ENCODE peak calls at places on chromosomes 6 and 20, in four cellular contexts. U is K562, G is sigmoid colon, W is upper lobe of left lung. T is an unnamed sample.
A peak's percentile ranks its signal among the peaks of the same experiment; 100 is the strongest.

GRCh38 chr20:23856226-23856625 is 23.3 kb downstream of the CST5 start:
- DNase-seq in G (no peak), U (no peak), W (no peak), T (no peak)

GRCh38 chr20:48259456-48259855 is 474.2 kb upstream of the SULF2 start:
- DNase-seq in U (no peak), W (no peak), G (no peak), T (no peak)

GRCh38 chr6:32075781-32076494 is 33.2 kb downstream of the TNXB start:
- DNase-seq in U (no peak), G (no peak), W (no peak), T (no peak)

GRCh38 chr6:49220293-49220692 is 242.8 kb downstream of the MMUT start:
- DNase-seq in W (no peak), G (no peak), U (no peak), T (no peak)

GRCh38 chr6:126682440-126682839 is 342.5 kb downstream of the CENPW start:
- DNase-seq in G (no peak), W (no peak), U (no peak), T (no peak)

GRCh38 chr6:134678436-134678889 is 271.4 kb downstream of the ALDH8A1 start:
- DNase-seq in W (no peak), G (no peak), U (no peak), T (no peak)

GRCh38 chr6:156601156-156601820 is 175.9 kb upstream of the ARID1B start:
- DNase-seq in U (no peak), W (no peak), G (no peak), T (no peak)

GRCh38 chr20:61254881-61255589 is 3.0 kb downstream of the CDH4 start:
- DNase-seq in U (no peak), W (no peak), G (no peak), T (no peak)

GRCh38 chr20:62364911-62365736 is 2.0 kb downstream of the LAMA5 start:
- DNase-seq in G (peak; percentile 91), U (no peak), W (peak; percentile 87), T (no peak)

GRCh38 chr6:108116424-108116780 is 41.9 kb upstream of the OSTM1 start:
- DNase-seq in G (no peak), U (no peak), W (no peak), T (no peak)

GRCh38 chr6:108113557-108114519 is 39.3 kb upstream of the OSTM1 start:
- DNase-seq in G (no peak), U (peak; percentile 60), W (peak; percentile 58), T (no peak)

GRCh38 chr6:108115598-108116058 is 41.1 kb upstream of the OSTM1 start:
- DNase-seq in U (peak; percentile 51), G (no peak), W (peak; percentile 25), T (no peak)

GRCh38 chr6:108116781-108117426 is 42.4 kb upstream of the OSTM1 start:
- DNase-seq in W (peak; percentile 68), G (no peak), U (no peak), T (no peak)

GRCh38 chr6:108114861-108115597 is 40.5 kb upstream of the OSTM1 start:
- DNase-seq in U (no peak), W (peak; percentile 91), G (peak; percentile 77), T (no peak)
- TF ChIP-seq POLR2AphosphoS5 in U (no peak), W (no peak), G (peak; percentile 35), T (no peak)

GRCh38 chr6:36888654-36889481 is 3.1 kb downstream of the C6orf89 start:
- DNase-seq in U (no peak), G (no peak), W (no peak), T (no peak)

GRCh38 chr6:36886948-36887347 is 1.2 kb downstream of the C6orf89 start:
- DNase-seq in W (no peak), U (no peak), G (no peak), T (no peak)

GRCh38 chr6:36888115-36888643 is 2.4 kb downstream of the C6orf89 start:
- DNase-seq in U (no peak), G (no peak), W (no peak), T (no peak)

GRCh38 chr6:36884610-36885009 is 1.1 kb upstream of the C6orf89 start:
- DNase-seq in U (no peak), G (no peak), W (no peak), T (no peak)

GRCh38 chr6:36885461-36886401 is at the start of gene C6orf89:
- DNase-seq in U (peak; percentile 95), G (peak; percentile 99), W (peak; percentile 95), T (peak; percentile 72)
- TF ChIP-seq POLR2A in U (peak; percentile 91), G (peak; percentile 66), W (peak; percentile 73), T (peak; percentile 77)

GRCh38 chr20:45406260-45407066 is 1.6 kb upstream of the DBNDD2 start:
- DNase-seq in U (peak; percentile 86), G (peak; percentile 91), W (peak; percentile 92), T (peak; percentile 37)

GRCh38 chr20:45408646-45409213 is 641 bp downstream of the DBNDD2 start:
- DNase-seq in U (no peak), G (no peak), W (no peak), T (no peak)

GRCh38 chr20:45407783-45408645 is at the start of gene DBNDD2:
- DNase-seq in G (no peak), U (no peak), W (peak; percentile 61), T (no peak)

GRCh38 chr20:45405566-45406259 is 2.4 kb upstream of the DBNDD2 start:
- DNase-seq in U (peak; percentile 51), W (peak; percentile 90), G (peak; percentile 81), T (peak; percentile 23)

DNA sequence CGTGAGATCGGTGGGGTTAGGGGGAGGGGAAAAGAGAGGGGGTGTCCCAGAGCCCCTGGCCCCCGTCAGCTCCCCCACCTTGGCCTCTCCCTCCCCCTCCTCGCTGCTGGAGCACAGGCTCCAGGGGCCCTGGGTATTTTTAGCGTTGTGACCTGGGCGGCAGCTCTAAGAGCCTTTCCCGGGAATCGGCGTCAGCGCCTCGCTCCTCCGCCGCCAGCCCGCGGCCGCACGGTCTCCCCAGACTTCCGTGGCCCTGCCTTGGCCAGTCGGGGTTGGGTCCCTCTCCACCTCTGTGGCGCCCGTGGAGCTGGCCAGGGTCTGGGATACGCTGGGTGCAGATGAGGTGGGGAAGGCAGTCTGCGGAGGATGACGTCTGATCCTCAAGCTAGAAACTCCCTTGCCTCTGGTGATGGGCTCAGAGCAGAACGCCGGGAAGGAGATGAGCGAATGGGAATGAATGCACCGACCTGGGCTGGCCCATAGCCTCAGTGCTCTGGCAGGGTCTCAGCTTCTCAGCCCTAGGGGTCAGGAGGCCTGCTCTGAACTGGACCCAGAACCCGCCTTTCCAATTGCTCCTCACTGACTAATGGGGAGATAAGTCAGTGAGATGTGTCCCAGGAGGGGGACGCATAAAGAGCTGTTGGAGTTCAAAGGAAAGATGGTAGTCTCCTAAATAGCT is 883 bp upstream of the DBNDD2 start:
- DNase-seq in G (peak; percentile 89), U (peak; percentile 50), W (peak; percentile 89), T (no peak)
- TF ChIP-seq POLR2AphosphoS5 in G (peak; percentile 85), U (no peak), W (peak; percentile 60), T (no peak)

DNA sequence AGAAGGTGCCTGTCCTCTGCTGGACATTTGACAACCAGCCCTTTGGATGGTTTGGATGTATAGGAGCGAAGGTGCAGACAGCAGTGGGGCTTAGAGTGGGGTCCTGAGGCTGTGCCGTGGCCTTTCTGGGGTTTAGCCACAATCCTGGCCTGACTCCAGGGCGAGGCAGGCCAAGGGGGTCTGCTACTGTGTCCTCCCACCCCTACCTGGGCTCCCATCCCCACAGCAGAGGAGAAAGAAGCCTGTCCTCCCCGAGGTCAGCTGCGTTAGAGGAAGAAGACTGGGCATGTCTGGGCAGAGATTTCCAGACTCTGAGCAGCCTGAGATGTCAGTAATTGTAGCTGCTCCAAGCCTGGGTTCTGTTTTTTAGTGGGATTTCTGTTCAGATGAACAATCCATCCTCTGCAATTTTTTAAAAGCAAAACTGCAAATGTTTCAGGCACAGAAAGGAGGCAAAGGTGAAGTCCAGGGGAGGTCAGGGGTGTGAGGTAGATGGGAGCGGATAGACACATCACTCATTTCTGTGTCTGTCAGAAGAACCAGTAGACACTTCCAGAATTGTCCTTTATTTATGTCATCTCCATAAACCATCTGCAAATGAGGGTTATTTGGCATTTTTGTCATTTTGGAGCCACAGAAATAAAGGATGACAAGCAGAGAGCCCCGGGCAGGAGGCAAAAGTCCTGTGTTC is 1.3 kb upstream of the CDKN1A start:
- DNase-seq in U (no peak), G (no peak), W (no peak), T (no peak)
- TF ChIP-seq POLR2A in U (no peak), G (no peak), W (no peak), T (peak; percentile 25)

T was measured in GM12892.